ENCODE peak calls at places on chromosomes 16 and 17, in ten cellular contexts. One of them, this sample, is unnamed.
A peak's percentile ranks its signal among the peaks of the same experiment; 100 is the strongest.

GRCh38 chr17:41937970-41938851 is 7.8 kb downstream of the ODAD4 start:
- DNase-seq in sigmoid colon: no peak
- DNase-seq in heart left ventricle: peak; percentile 64
- DNase-seq in lower leg skin: no peak
- DNase-seq in HCT116: no peak
- DNase-seq in ovary: no peak
- DNase-seq in uterus: no peak
- DNase-seq in prostate gland: no peak
- DNase-seq in stomach: peak; percentile 49
- DNase-seq in IMR-90: no peak
- DNase-seq in this sample: no peak

GRCh38 chr16:5526826-5527225 is 429.2 kb upstream of the EEF2KMT start:
- DNase-seq in sigmoid colon: no peak
- DNase-seq in lower leg skin: no peak
- DNase-seq in heart left ventricle: no peak
- DNase-seq in uterus: no peak
- DNase-seq in stomach: no peak
- DNase-seq in ovary: no peak
- DNase-seq in HCT116: no peak
- DNase-seq in IMR-90: no peak
- DNase-seq in prostate gland: no peak
- DNase-seq in this sample: no peak

GRCh38 chr16:11303405-11304138 is 22.4 kb upstream of the PRM1 start:
- DNase-seq in heart left ventricle: no peak
- DNase-seq in HCT116: no peak
- DNase-seq in prostate gland: peak; percentile 62
- DNase-seq in lower leg skin: no peak
- DNase-seq in sigmoid colon: no peak
- DNase-seq in IMR-90: no peak
- DNase-seq in ovary: no peak
- DNase-seq in uterus: no peak
- DNase-seq in stomach: peak; percentile 85
- DNase-seq in this sample: no peak

GRCh38 chr17:8586766-8587165 is 43.8 kb downstream of the MYH10 start:
- DNase-seq in IMR-90: no peak
- DNase-seq in heart left ventricle: no peak
- DNase-seq in HCT116: no peak
- DNase-seq in prostate gland: no peak
- DNase-seq in stomach: no peak
- DNase-seq in ovary: no peak
- DNase-seq in lower leg skin: no peak
- DNase-seq in uterus: no peak
- DNase-seq in sigmoid colon: no peak
- DNase-seq in this sample: no peak

GRCh38 chr17:49365667-49366066 is 3.6 kb upstream of the ZNF652 start:
- DNase-seq in sigmoid colon: no peak
- DNase-seq in heart left ventricle: peak; percentile 38
- DNase-seq in IMR-90: no peak
- DNase-seq in HCT116: peak; percentile 65
- DNase-seq in uterus: no peak
- DNase-seq in lower leg skin: peak; percentile 54
- DNase-seq in prostate gland: no peak
- DNase-seq in ovary: no peak
- DNase-seq in stomach: no peak
- DNase-seq in this sample: no peak

GRCh38 chr17:41654908-41655607 is 30.7 kb upstream of the KRT17 start:
- DNase-seq in HCT116: no peak
- DNase-seq in ovary: no peak
- DNase-seq in stomach: no peak
- DNase-seq in IMR-90: no peak
- DNase-seq in lower leg skin: no peak
- DNase-seq in prostate gland: no peak
- DNase-seq in sigmoid colon: no peak
- DNase-seq in heart left ventricle: peak; percentile 9
- DNase-seq in uterus: no peak
- DNase-seq in this sample: no peak

GRCh38 chr16:70523621-70524405 is at the start of gene SF3B3:
- DNase-seq in prostate gland: peak; percentile 63
- DNase-seq in heart left ventricle: peak; percentile 77
- DNase-seq in lower leg skin: peak; percentile 92
- DNase-seq in IMR-90: peak; percentile 24
- DNase-seq in ovary: peak; percentile 72
- DNase-seq in HCT116: no peak
- DNase-seq in uterus: peak; percentile 60
- DNase-seq in sigmoid colon: peak; percentile 75
- DNase-seq in stomach: peak; percentile 69
- DNase-seq in this sample: peak; percentile 34

GRCh38 chr17:31321481-31321880 is at the start of gene EVI2A:
- DNase-seq in sigmoid colon: no peak
- DNase-seq in IMR-90: peak; percentile 88
- DNase-seq in stomach: no peak
- DNase-seq in prostate gland: no peak
- DNase-seq in lower leg skin: no peak
- DNase-seq in HCT116: no peak
- DNase-seq in heart left ventricle: peak; percentile 38
- DNase-seq in uterus: no peak
- DNase-seq in ovary: no peak
- DNase-seq in this sample: no peak

DNA sequence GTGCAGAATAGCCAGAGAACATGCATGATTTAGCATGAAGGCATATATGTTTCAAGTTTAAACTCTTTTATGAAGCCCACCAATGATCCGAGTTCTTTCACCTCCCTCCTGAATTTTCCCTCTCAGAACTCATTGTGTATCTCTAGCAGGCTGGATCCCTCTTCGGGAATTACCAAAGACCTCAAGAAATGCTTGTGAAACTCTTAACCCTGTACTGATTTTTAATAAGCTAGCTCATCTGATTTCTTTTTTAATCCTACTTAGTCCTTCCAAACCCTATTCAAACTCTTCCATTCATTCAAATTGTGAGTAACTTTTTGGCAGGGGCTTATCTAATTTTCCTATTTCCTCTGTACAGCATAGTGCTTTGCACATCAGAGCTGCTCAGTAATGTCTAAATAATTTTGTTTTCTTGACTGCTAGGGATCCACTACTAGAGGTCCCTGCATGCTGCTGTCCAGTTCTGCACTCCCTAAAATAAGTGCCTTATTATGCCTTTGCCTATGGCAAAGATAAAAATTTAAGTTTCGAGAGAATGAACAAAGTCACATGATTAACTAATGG is 723.8 kb downstream of the CDH11 start:
- DNase-seq in lower leg skin: no peak
- DNase-seq in ovary: no peak
- DNase-seq in IMR-90: peak; percentile 41
- DNase-seq in uterus: no peak
- DNase-seq in HCT116: no peak
- DNase-seq in sigmoid colon: no peak
- DNase-seq in heart left ventricle: no peak
- DNase-seq in prostate gland: no peak
- DNase-seq in stomach: no peak
- DNase-seq in this sample: no peak
- TF ChIP-seq POLR2A in lower leg skin: no peak
- TF ChIP-seq POLR2A in ovary: no peak
- TF ChIP-seq POLR2A in IMR-90: no peak
- TF ChIP-seq POLR2A in uterus: no peak
- TF ChIP-seq POLR2A in HCT116: no peak
- TF ChIP-seq POLR2A in sigmoid colon: no peak
- TF ChIP-seq POLR2A in heart left ventricle: no peak
- TF ChIP-seq POLR2A in prostate gland: no peak
- TF ChIP-seq POLR2A in stomach: no peak
- TF ChIP-seq POLR2A in this sample: no peak

GRCh38 chr16:74451951-74452758 is 30.9 kb upstream of the CLEC18B start:
- DNase-seq in IMR-90: no peak
- DNase-seq in HCT116: no peak
- DNase-seq in stomach: no peak
- DNase-seq in sigmoid colon: no peak
- DNase-seq in uterus: no peak
- DNase-seq in ovary: no peak
- DNase-seq in heart left ventricle: peak; percentile 41
- DNase-seq in lower leg skin: no peak
- DNase-seq in prostate gland: no peak
- DNase-seq in this sample: no peak

GRCh38 chr16:74448990-74449389 is 27.7 kb upstream of the CLEC18B start:
- DNase-seq in HCT116: peak; percentile 63
- DNase-seq in prostate gland: no peak
- DNase-seq in stomach: peak; percentile 41
- DNase-seq in sigmoid colon: peak; percentile 87
- DNase-seq in uterus: peak; percentile 78
- DNase-seq in IMR-90: peak; percentile 95
- DNase-seq in heart left ventricle: peak; percentile 86
- DNase-seq in lower leg skin: no peak
- DNase-seq in ovary: peak; percentile 69
- DNase-seq in this sample: no peak

GRCh38 chr16:74449470-74449869 is 28.2 kb upstream of the CLEC18B start:
- DNase-seq in IMR-90: peak; percentile 79
- DNase-seq in uterus: peak; percentile 37
- DNase-seq in lower leg skin: no peak
- DNase-seq in prostate gland: no peak
- DNase-seq in ovary: no peak
- DNase-seq in heart left ventricle: peak; percentile 40
- DNase-seq in HCT116: peak; percentile 49
- DNase-seq in stomach: no peak
- DNase-seq in sigmoid colon: peak; percentile 78
- DNase-seq in this sample: no peak

GRCh38 chr16:74450236-74450635 is 29.0 kb upstream of the CLEC18B start:
- DNase-seq in ovary: no peak
- DNase-seq in uterus: no peak
- DNase-seq in lower leg skin: no peak
- DNase-seq in prostate gland: no peak
- DNase-seq in HCT116: no peak
- DNase-seq in sigmoid colon: no peak
- DNase-seq in heart left ventricle: no peak
- DNase-seq in IMR-90: no peak
- DNase-seq in stomach: no peak
- DNase-seq in this sample: no peak

GRCh38 chr16:74450967-74451760 is 29.9 kb upstream of the CLEC18B start:
- DNase-seq in IMR-90: no peak
- DNase-seq in ovary: no peak
- DNase-seq in HCT116: no peak
- DNase-seq in heart left ventricle: no peak
- DNase-seq in stomach: no peak
- DNase-seq in uterus: no peak
- DNase-seq in lower leg skin: no peak
- DNase-seq in prostate gland: no peak
- DNase-seq in sigmoid colon: no peak
- DNase-seq in this sample: no peak
- TF ChIP-seq POLR2A in IMR-90: no peak
- TF ChIP-seq POLR2A in ovary: no peak
- TF ChIP-seq POLR2A in HCT116: no peak
- TF ChIP-seq POLR2A in heart left ventricle: no peak
- TF ChIP-seq POLR2A in stomach: no peak
- TF ChIP-seq POLR2A in uterus: no peak
- TF ChIP-seq POLR2A in lower leg skin: no peak
- TF ChIP-seq POLR2A in prostate gland: no peak
- TF ChIP-seq POLR2A in sigmoid colon: no peak
- TF ChIP-seq POLR2A in this sample: no peak

GRCh38 chr17:44940321-44940720 is 7.3 kb downstream of the KIF18B start:
- DNase-seq in lower leg skin: no peak
- DNase-seq in heart left ventricle: no peak
- DNase-seq in stomach: no peak
- DNase-seq in sigmoid colon: peak; percentile 6
- DNase-seq in uterus: no peak
- DNase-seq in HCT116: no peak
- DNase-seq in IMR-90: no peak
- DNase-seq in prostate gland: no peak
- DNase-seq in ovary: no peak
- DNase-seq in this sample: no peak

GRCh38 chr17:44940768-44941167 is 6.8 kb downstream of the KIF18B start:
- DNase-seq in ovary: no peak
- DNase-seq in uterus: no peak
- DNase-seq in sigmoid colon: no peak
- DNase-seq in lower leg skin: no peak
- DNase-seq in IMR-90: no peak
- DNase-seq in stomach: no peak
- DNase-seq in HCT116: no peak
- DNase-seq in heart left ventricle: no peak
- DNase-seq in prostate gland: no peak
- DNase-seq in this sample: no peak

GRCh38 chr17:44947461-44948314 is at the start of gene KIF18B:
- DNase-seq in heart left ventricle: peak; percentile 91
- DNase-seq in IMR-90: peak; percentile 95
- DNase-seq in lower leg skin: peak; percentile 97
- DNase-seq in sigmoid colon: peak; percentile 95
- DNase-seq in uterus: peak; percentile 85
- DNase-seq in prostate gland: peak; percentile 85
- DNase-seq in stomach: peak; percentile 87
- DNase-seq in ovary: peak; percentile 83
- DNase-seq in HCT116: peak; percentile 95
- DNase-seq in this sample: peak; percentile 78

GRCh38 chr17:44942456-44942855 is 5.1 kb downstream of the KIF18B start:
- DNase-seq in stomach: no peak
- DNase-seq in prostate gland: no peak
- DNase-seq in ovary: no peak
- DNase-seq in heart left ventricle: no peak
- DNase-seq in uterus: no peak
- DNase-seq in sigmoid colon: no peak
- DNase-seq in lower leg skin: no peak
- DNase-seq in HCT116: no peak
- DNase-seq in IMR-90: no peak
- DNase-seq in this sample: no peak

GRCh38 chr17:44941712-44942331 is 5.8 kb downstream of the KIF18B start:
- DNase-seq in heart left ventricle: no peak
- DNase-seq in uterus: no peak
- DNase-seq in sigmoid colon: peak; percentile 40
- DNase-seq in lower leg skin: no peak
- DNase-seq in HCT116: no peak
- DNase-seq in stomach: no peak
- DNase-seq in IMR-90: no peak
- DNase-seq in ovary: no peak
- DNase-seq in prostate gland: no peak
- DNase-seq in this sample: no peak
- TF ChIP-seq POLR2A in heart left ventricle: no peak
- TF ChIP-seq POLR2A in uterus: no peak
- TF ChIP-seq POLR2A in sigmoid colon: no peak
- TF ChIP-seq POLR2A in lower leg skin: no peak
- TF ChIP-seq POLR2A in HCT116: no peak
- TF ChIP-seq POLR2A in stomach: no peak
- TF ChIP-seq POLR2A in IMR-90: no peak
- TF ChIP-seq POLR2A in ovary: no peak
- TF ChIP-seq POLR2A in prostate gland: no peak
- TF ChIP-seq POLR2A in this sample: no peak

DNA sequence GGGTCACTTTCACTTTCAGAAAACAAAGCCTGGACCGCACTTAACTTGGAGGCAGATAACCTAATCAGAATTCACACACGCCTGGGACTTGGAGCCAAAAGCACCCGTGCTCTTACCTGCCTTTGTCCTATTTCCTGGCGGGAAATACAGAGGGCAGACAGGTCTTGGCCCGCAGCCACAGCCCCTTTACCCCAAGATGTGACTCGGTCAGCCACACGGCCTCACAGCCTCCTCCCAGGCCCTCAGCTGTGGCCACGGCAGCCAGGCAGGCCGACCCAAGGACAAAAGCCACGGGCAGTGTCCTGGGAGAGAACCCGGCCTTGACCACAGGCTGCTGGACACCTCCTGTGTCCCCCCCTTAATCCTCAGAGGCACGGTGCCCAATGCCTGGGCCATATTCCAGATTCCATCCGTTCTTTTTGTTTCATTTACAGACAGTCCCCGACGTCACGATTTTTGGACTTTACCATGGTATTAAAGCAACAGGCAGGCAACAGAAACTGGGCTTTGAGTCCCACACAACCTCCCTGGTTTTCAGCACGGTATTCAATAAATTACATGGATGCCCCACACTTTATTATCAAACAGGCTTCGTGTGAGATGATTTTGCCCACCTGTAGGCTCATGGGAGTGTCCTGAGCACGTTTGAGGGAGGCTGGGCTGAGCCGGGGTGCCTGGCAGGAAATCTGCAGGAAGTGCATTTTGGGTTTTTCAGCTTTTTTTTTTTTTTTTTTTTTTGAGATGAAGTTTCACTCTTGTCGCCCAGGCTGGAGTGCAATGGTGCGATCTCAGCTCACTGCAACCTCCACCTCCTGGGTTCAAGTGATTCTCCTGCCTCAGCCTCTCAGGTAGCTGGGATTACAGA is 30.0 kb upstream of the GAA start:
- DNase-seq in sigmoid colon: peak; percentile 87
- DNase-seq in IMR-90: peak; percentile 40
- DNase-seq in lower leg skin: no peak
- DNase-seq in ovary: peak; percentile 87
- DNase-seq in HCT116: no peak
- DNase-seq in stomach: peak; percentile 85
- DNase-seq in heart left ventricle: peak; percentile 52
- DNase-seq in uterus: peak; percentile 77
- DNase-seq in prostate gland: peak; percentile 54
- DNase-seq in this sample: no peak
- TF ChIP-seq POLR2A in sigmoid colon: no peak
- TF ChIP-seq POLR2A in IMR-90: no peak
- TF ChIP-seq POLR2A in lower leg skin: no peak
- TF ChIP-seq POLR2A in ovary: no peak
- TF ChIP-seq POLR2A in HCT116: no peak
- TF ChIP-seq POLR2A in stomach: no peak
- TF ChIP-seq POLR2A in heart left ventricle: no peak
- TF ChIP-seq POLR2A in uterus: no peak
- TF ChIP-seq POLR2A in prostate gland: no peak
- TF ChIP-seq POLR2A in this sample: no peak